ENCODE peak calls at places on chromosomes 11 and 22, in four cellular contexts. X is H9, J is IMR-90, K is H1. M is an unnamed sample.

GRCh38 chr11:36057372-36058045 is 113.6 kb downstream of the LDLRAD3 start:
- DNase-seq in X (no peak), J (no peak), K (no peak), M (no peak)

GRCh38 chr11:20155683-20156279 is 4.5 kb downstream of the DBX1 start:
- DNase-seq in X (peak), J (no peak), K (no peak), M (peak)

GRCh38 chr11:440065-441042 is 1.5 kb downstream of the ANO9 start:
- DNase-seq in X (no peak), J (no peak), K (no peak), M (peak)

GRCh38 chr22:38490915-38491314 is 15.2 kb downstream of the DDX17 start:
- DNase-seq in X (no peak), J (peak), K (no peak), M (no peak)

GRCh38 chr11:94303884-94304459 is 408 bp upstream of the IZUMO1R start:
- DNase-seq in X (no peak), J (no peak), K (no peak), M (no peak)

GRCh38 chr22:44261861-44262595 is 50.7 kb downstream of the SHISAL1 start:
- DNase-seq in X (peak), J (no peak), K (no peak), M (no peak)

GRCh38 chr11:67411785-67412152 is 3.7 kb upstream of the CARNS1 start:
- DNase-seq in X (no peak), J (no peak), K (no peak), M (no peak)

GRCh38 chr22:23784215-23784732 is 2.5 kb upstream of the SMARCB1 start:
- DNase-seq in X (no peak), J (peak), K (no peak), M (no peak)

GRCh38 chr11:125289419-125290088 is 125.0 kb downstream of the PKNOX2 start:
- DNase-seq in X (no peak), J (no peak), K (no peak), M (no peak)

GRCh38 chr11:125925247-125925740 is 20.6 kb upstream of the VSIG10L2 start:
- DNase-seq in X (no peak), J (no peak), K (no peak), M (peak)

GRCh38 chr11:35357893-35358292 is 61.5 kb downstream of the SLC1A2 start:
- DNase-seq in X (no peak), J (peak), K (no peak), M (no peak)

GRCh38 chr22:20552450-20552894 is 45.1 kb downstream of the MED15 start:
- DNase-seq in X (no peak), J (peak), K (no peak), M (no peak)

GRCh38 chr22:25119609-25120008 is 80.0 kb upstream of the CRYBB3 start:
- DNase-seq in X (no peak), J (no peak), K (no peak), M (no peak)

GRCh38 chr22:47022075-47022473 is 259.6 kb downstream of the TBC1D22A start:
- DNase-seq in X (no peak), J (peak), K (no peak), M (no peak)

GRCh38 chr22:48919851-48920589 is 907.7 kb downstream of the BRD1 start:
- DNase-seq in X (peak), J (no peak), K (peak), M (no peak)
- H2BK15ac ChIP-seq in X (no peak), J (no peak), K (peak), M (no peak)

GRCh38 chr22:31753005-31753633 is 700 bp upstream of the DEPDC5 start:
- DNase-seq in X (peak), J (no peak), K (peak), M (peak)
- H2BK120ac ChIP-seq in X (no peak), J (peak), K (peak), M (peak)

GRCh38 chr11:2870955-2871720 is 14.4 kb downstream of the CDKN1C start:
- DNase-seq in X (peak), J (no peak), K (no peak), M (no peak)
- H3K56ac ChIP-seq in X (no peak), J (no peak), K (no peak), M (no peak)

GRCh38 chr11:64556044-64556720 is 34.8 kb upstream of the SLC22A12 start:
- DNase-seq in X (no peak), J (no peak), K (no peak), M (no peak)

GRCh38 chr11:64558065-64558745 is 32.8 kb upstream of the SLC22A12 start:
- DNase-seq in X (peak), J (no peak), K (no peak), M (peak)

GRCh38 chr11:64558869-64559268 is 32.2 kb upstream of the SLC22A12 start:
- DNase-seq in X (no peak), J (no peak), K (no peak), M (no peak)

GRCh38 chr11:64559351-64560138 is 31.5 kb upstream of the SLC22A12 start:
- DNase-seq in X (peak), J (no peak), K (no peak), M (peak)

GRCh38 chr11:64556721-64557250 is 34.2 kb upstream of the SLC22A12 start:
- DNase-seq in X (no peak), J (no peak), K (no peak), M (no peak)
- H2BK15ac ChIP-seq in X (no peak), J (no peak), K (peak), M (no peak)

GRCh38 chr11:45917623-45918330 is at the start of gene PEX16:
- DNase-seq in X (peak), J (peak), K (peak), M (peak)
- H2BK120ac ChIP-seq in X (no peak), J (peak), K (no peak), M (no peak)